ENCODE peak calls at places on chromosome 5, in four cellular contexts. Z, N, R and T are unnamed samples. For H3K9me1, the result is how much of the 10 kb centered on the place peaks cover.

GRCh38 chr5:17732351-17732923 is 98.2 kb downstream of the TAF11L14 start:
- DNase-seq in Z (no peak), N (no peak), R (no peak), T (no peak)

GRCh38 chr5:63245271-63245670 is 666.7 kb downstream of the LRRC70 start:
- DNase-seq in Z (no peak), N (no peak), R (no peak), T (peak)

GRCh38 chr5:143172736-143173135 is 230.8 kb downstream of the NR3C1 start:
- DNase-seq in Z (no peak), N (no peak), R (no peak), T (no peak)

GRCh38 chr5:136000937-136001336 is 27.9 kb upstream of the TGFBI start:
- DNase-seq in Z (no peak), N (no peak), R (no peak), T (no peak)

GRCh38 chr5:63919763-63920478 is 42.3 kb downstream of the HTR1A start:
- DNase-seq in Z (no peak), N (no peak), R (no peak), T (no peak)

GRCh38 chr5:15023266-15023665 is 151.7 kb upstream of the ANKH start:
- DNase-seq in Z (no peak), N (no peak), R (no peak), T (no peak)

GRCh38 chr5:78504726-78505431 is 143.7 kb downstream of the LHFPL2 start:
- DNase-seq in Z (peak), N (no peak), R (peak), T (peak)

GRCh38 chr5:179313849-179314521 is 31.3 kb downstream of the ADAMTS2 start:
- DNase-seq in Z (peak), N (no peak), R (no peak), T (no peak)

GRCh38 chr5:15966066-15966640 is 213.4 kb downstream of the MARCHF11 start:
- DNase-seq in Z (peak), N (no peak), R (no peak), T (no peak)

GRCh38 chr5:141491323-141492167 is 2.7 kb downstream of the PCDHGC5 start:
- DNase-seq in Z (no peak), N (no peak), R (no peak), T (no peak)

GRCh38 chr5:143645356-143645755 is 166.6 kb upstream of the HMHB1 start:
- DNase-seq in Z (no peak), N (no peak), R (no peak), T (no peak)

GRCh38 chr5:103522586-103522985 is 40.0 kb downstream of the NUDT12 start:
- DNase-seq in Z (no peak), N (no peak), R (no peak), T (no peak)

GRCh38 chr5:148075529-148075928 is 11.7 kb downstream of the SPINK5 start:
- DNase-seq in Z (no peak), N (no peak), R (no peak), T (no peak)

GRCh38 chr5:132050661-132051371 is 9.6 kb upstream of the IL3 start:
- DNase-seq in Z (no peak), N (no peak), R (no peak), T (no peak)

GRCh38 chr5:164097747-164098146 is 592.3 kb downstream of the MAT2B start:
- DNase-seq in Z (peak), N (no peak), R (peak), T (no peak)

GRCh38 chr5:137201876-137202275 is 297.2 kb downstream of the SPOCK1 start:
- DNase-seq in Z (peak), N (no peak), R (no peak), T (no peak)

GRCh38 chr5:68778467-68778866 is 315.3 kb upstream of the SLC30A5 start:
- DNase-seq in Z (no peak), N (no peak), R (no peak), T (no peak)

GRCh38 chr5:149452007-149452664 is 73.0 kb upstream of the IL17B start:
- DNase-seq in Z (peak), N (peak), R (peak), T (no peak)

GRCh38 chr5:1502046-1502736 is 21.6 kb downstream of the LPCAT1 start:
- DNase-seq in Z (no peak), N (peak), R (no peak), T (no peak)

GRCh38 chr5:58071566-58071965 is 388.3 kb downstream of the PLK2 start:
- DNase-seq in Z (no peak), N (no peak), R (no peak), T (no peak)

GRCh38 chr5:127419007-127419406 is 98.4 kb upstream of the PRRC1 start:
- DNase-seq in Z (no peak), N (no peak), R (no peak), T (no peak)

GRCh38 chr5:18992264-18992663 is 995.7 kb downstream of the CDH18 start:
- DNase-seq in Z (no peak), N (no peak), R (no peak), T (no peak)

GRCh38 chr5:73909474-73909873 is 283.5 kb downstream of the ARHGEF28 start:
- DNase-seq in Z (no peak), N (no peak), R (no peak), T (no peak)

GRCh38 chr5:163347671-163348070 is 89.7 kb upstream of the CCNG1 start:
- DNase-seq in Z (peak), N (peak), R (peak), T (peak)

DNA sequence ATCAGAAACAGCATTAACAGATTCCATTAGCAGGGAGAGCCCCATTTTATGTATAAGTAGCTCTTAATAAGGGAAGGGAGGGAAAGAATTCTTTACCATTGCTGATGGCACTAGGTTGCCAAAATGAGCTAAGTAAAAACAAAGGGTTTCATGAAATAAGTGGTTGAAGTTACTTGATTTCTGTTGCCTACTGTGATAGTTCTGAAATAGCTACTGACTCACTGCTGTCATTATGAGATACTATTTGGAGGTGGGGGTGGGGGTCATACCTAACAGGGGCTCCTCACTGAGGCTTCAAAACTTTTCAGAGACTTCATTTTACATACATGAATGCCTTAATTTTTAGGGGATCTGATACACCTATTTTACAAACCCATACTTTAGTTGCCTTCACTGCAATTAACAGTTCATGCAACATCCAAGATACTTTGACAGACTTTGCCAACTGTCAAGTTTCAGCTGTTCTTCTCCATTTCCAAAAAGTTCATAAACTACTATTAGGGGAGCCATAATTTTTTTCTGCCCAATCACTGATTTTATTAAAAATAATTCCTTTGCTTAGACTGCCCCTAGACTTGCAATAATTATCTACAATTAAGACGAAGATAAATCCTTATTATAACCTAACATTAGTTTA is 4.6 kb downstream of the HOMER1 start:
- DNase-seq in Z (no peak), N (no peak), R (no peak), T (no peak)
- H3K9me1 ChIP-seq in Z (under half), N (under half), R (under half), T (under half)

DNA sequence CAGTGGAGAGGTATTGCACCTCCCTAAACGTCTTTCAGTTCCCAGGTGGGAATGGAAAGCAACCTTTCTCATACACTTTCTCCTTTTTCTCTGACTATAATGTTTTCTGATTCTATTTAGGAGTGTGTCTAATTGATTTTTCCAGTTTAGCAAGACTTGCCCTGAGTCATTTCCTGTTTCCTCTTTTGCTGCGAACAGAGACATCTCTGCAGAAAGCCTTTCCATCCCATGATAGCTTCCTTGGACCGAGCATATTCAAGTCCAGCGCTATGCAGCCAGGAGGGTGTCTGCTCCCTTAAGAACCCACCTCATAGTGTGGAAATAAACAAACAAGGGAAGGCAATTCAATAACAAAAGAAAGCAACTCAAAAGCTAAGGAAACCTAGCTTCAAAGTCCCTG is 60.0 kb upstream of the CDH6 start:
- DNase-seq in Z (peak), N (no peak), R (peak), T (no peak)
- H3K27ac ChIP-seq in Z (peak), N (no peak), R (no peak), T (no peak)

DNA sequence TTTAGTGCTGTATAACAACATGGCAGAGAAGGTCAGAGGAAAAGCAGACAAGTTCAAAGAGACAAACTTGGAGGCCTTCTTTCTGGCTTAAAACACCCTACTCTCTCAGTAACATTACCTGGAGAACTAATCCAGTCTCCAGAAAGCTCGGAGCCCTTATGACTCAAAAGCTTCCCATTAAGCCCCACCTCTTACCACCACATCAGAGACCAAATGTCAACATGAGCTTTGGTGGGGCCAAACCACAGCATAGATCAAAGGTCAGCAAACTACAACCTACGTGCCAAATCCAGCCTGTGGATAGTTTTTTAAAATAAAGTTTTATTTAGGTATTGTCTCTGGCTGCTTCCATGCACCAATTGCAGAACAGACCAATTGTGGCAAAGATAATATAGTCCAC is 589.9 kb downstream of the DNAH5 start:
- DNase-seq in Z (no peak), N (no peak), R (no peak), T (no peak)
- H3K9me1 ChIP-seq in Z (under half), N (under half), R (under half), T (under half)

GRCh38 chr5:107870984-107871383 is 200.2 kb upstream of the EFNA5 start:
- DNase-seq in Z (no peak), N (no peak), R (no peak), T (no peak)

GRCh38 chr5:107869459-107870115 is 198.8 kb upstream of the EFNA5 start:
- DNase-seq in Z (peak), N (no peak), R (peak), T (peak)

GRCh38 chr5:107867266-107867665 is 196.5 kb upstream of the EFNA5 start:
- DNase-seq in Z (peak), N (no peak), R (no peak), T (no peak)

GRCh38 chr5:107864793-107865192 is 194.1 kb upstream of the EFNA5 start:
- DNase-seq in Z (peak), N (no peak), R (peak), T (no peak)

GRCh38 chr5:107868994-107869393 is 198.3 kb upstream of the EFNA5 start:
- DNase-seq in Z (no peak), N (no peak), R (no peak), T (no peak)
- H3K27ac ChIP-seq in Z (peak), N (no peak), R (no peak), T (no peak)

DNA sequence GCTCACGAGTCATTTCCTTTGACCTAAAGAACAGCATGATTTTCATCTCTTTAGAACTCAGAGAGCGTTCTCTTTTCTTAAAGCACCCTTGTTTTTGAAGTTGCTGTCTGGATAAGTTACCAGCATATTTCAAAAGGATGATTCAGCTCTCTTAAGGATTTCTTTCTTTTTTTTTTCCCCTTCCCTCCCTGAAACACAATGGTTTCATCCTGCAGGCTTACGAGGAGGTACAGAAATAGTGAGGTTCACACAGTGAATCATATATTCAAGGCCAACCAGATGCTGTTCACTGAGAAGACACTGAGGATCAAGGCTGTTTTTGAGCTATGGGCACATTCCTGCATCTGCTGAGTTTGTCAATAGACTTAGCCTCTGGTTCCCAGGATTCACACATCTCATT is 257.2 kb downstream of the KIF4B start:
- DNase-seq in Z (no peak), N (no peak), R (no peak), T (no peak)
- H3K9me1 ChIP-seq in Z (under half), N (under half), R (under half), T (under half)